ENCODE peak calls at places on chromosomes 6 and 20, in four cellular contexts. One of them, this sample, is unnamed. For H3K36me3, the result is how much of the 10 kb centered on the place peaks cover.

GRCh38 chr6:5855787-5856186 is 150.9 kb downstream of the NRN1 start:
- DNase-seq in CD8-positive, alpha-beta T cell: no peak
- DNase-seq in tibial nerve: no peak
- DNase-seq in ovary: no peak
- DNase-seq in this sample: no peak

GRCh38 chr20:20685635-20686034 is 26.8 kb downstream of the RALGAPA2 start:
- DNase-seq in CD8-positive, alpha-beta T cell: no peak
- DNase-seq in tibial nerve: no peak
- DNase-seq in ovary: no peak
- DNase-seq in this sample: no peak

GRCh38 chr20:56945057-56945456 is 316.0 kb downstream of the TFAP2C start:
- DNase-seq in CD8-positive, alpha-beta T cell: no peak
- DNase-seq in tibial nerve: no peak
- DNase-seq in ovary: no peak
- DNase-seq in this sample: peak

GRCh38 chr6:90197854-90198496 is 98.7 kb downstream of the BACH2 start:
- DNase-seq in CD8-positive, alpha-beta T cell: no peak
- DNase-seq in tibial nerve: no peak
- DNase-seq in ovary: no peak
- DNase-seq in this sample: no peak

GRCh38 chr6:111173946-111174345 is 86.6 kb downstream of the SLC16A10 start:
- DNase-seq in CD8-positive, alpha-beta T cell: no peak
- DNase-seq in tibial nerve: no peak
- DNase-seq in ovary: no peak
- DNase-seq in this sample: no peak

GRCh38 chr20:57659789-57660509 is 39.7 kb upstream of the ZBP1 start:
- DNase-seq in CD8-positive, alpha-beta T cell: peak
- DNase-seq in tibial nerve: peak
- DNase-seq in ovary: peak
- DNase-seq in this sample: peak

GRCh38 chr6:3195695-3196497 is 31.6 kb downstream of the TUBB2B start:
- DNase-seq in CD8-positive, alpha-beta T cell: no peak
- DNase-seq in tibial nerve: no peak
- DNase-seq in ovary: no peak
- DNase-seq in this sample: no peak

GRCh38 chr6:167116109-167116837 is 6.6 kb upstream of the CCR6 start:
- DNase-seq in CD8-positive, alpha-beta T cell: no peak
- DNase-seq in tibial nerve: no peak
- DNase-seq in ovary: peak
- DNase-seq in this sample: no peak

GRCh38 chr6:74549746-74550145 is 656.1 kb downstream of the COL12A1 start:
- DNase-seq in CD8-positive, alpha-beta T cell: no peak
- DNase-seq in tibial nerve: no peak
- DNase-seq in ovary: no peak
- DNase-seq in this sample: no peak

GRCh38 chr6:125076482-125076742 is 77.2 kb upstream of the TPD52L1 start:
- DNase-seq in CD8-positive, alpha-beta T cell: no peak
- DNase-seq in tibial nerve: no peak
- DNase-seq in ovary: no peak
- DNase-seq in this sample: no peak

GRCh38 chr20:61561111-61561830 is 309.2 kb downstream of the CDH4 start:
- DNase-seq in CD8-positive, alpha-beta T cell: no peak
- DNase-seq in tibial nerve: no peak
- DNase-seq in ovary: no peak
- DNase-seq in this sample: no peak

GRCh38 chr6:163790296-163790840 is 375.9 kb downstream of the QKI start:
- DNase-seq in CD8-positive, alpha-beta T cell: no peak
- DNase-seq in tibial nerve: no peak
- DNase-seq in ovary: no peak
- DNase-seq in this sample: no peak

GRCh38 chr6:33962186-33962585 is 158.4 kb upstream of the MLN start:
- DNase-seq in CD8-positive, alpha-beta T cell: no peak
- DNase-seq in tibial nerve: no peak
- DNase-seq in ovary: no peak
- DNase-seq in this sample: no peak

GRCh38 chr6:170232186-170233002 is 58.5 kb downstream of the DLL1 start:
- DNase-seq in CD8-positive, alpha-beta T cell: no peak
- DNase-seq in tibial nerve: no peak
- DNase-seq in ovary: no peak
- DNase-seq in this sample: peak

GRCh38 chr6:34922177-34922663 is 33.2 kb downstream of the ANKS1A start:
- DNase-seq in CD8-positive, alpha-beta T cell: no peak
- DNase-seq in tibial nerve: no peak
- DNase-seq in ovary: no peak
- DNase-seq in this sample: no peak

GRCh38 chr20:51534764-51535386 is 7.6 kb downstream of the NFATC2 start:
- DNase-seq in CD8-positive, alpha-beta T cell: no peak
- DNase-seq in tibial nerve: no peak
- DNase-seq in ovary: no peak
- DNase-seq in this sample: no peak

GRCh38 chr6:133632206-133632605 is 256.7 kb upstream of the TCF21 start:
- DNase-seq in CD8-positive, alpha-beta T cell: no peak
- DNase-seq in tibial nerve: no peak
- DNase-seq in ovary: no peak
- DNase-seq in this sample: no peak

GRCh38 chr6:20791932-20792331 is 257.7 kb downstream of the CDKAL1 start:
- DNase-seq in CD8-positive, alpha-beta T cell: no peak
- DNase-seq in tibial nerve: no peak
- DNase-seq in ovary: no peak
- DNase-seq in this sample: no peak

GRCh38 chr20:15882553-15882952 is 690.7 kb downstream of the KIF16B start:
- DNase-seq in CD8-positive, alpha-beta T cell: no peak
- DNase-seq in tibial nerve: no peak
- DNase-seq in ovary: no peak
- DNase-seq in this sample: no peak

GRCh38 chr20:17843246-17844132 is 125.1 kb downstream of the SNX5 start:
- DNase-seq in CD8-positive, alpha-beta T cell: no peak
- DNase-seq in tibial nerve: peak
- DNase-seq in ovary: peak
- DNase-seq in this sample: no peak
- H3K36me3 ChIP-seq in CD8-positive, alpha-beta T cell: under half
- H3K36me3 ChIP-seq in tibial nerve: under half
- H3K36me3 ChIP-seq in ovary: under half
- H3K36me3 ChIP-seq in this sample: under half

GRCh38 chr6:137871299-137871698 is 4.2 kb downstream of the TNFAIP3 start:
- DNase-seq in CD8-positive, alpha-beta T cell: peak
- DNase-seq in tibial nerve: no peak
- DNase-seq in ovary: no peak
- DNase-seq in this sample: no peak

GRCh38 chr6:137873273-137873762 is 6.3 kb downstream of the TNFAIP3 start:
- DNase-seq in CD8-positive, alpha-beta T cell: peak
- DNase-seq in tibial nerve: peak
- DNase-seq in ovary: no peak
- DNase-seq in this sample: no peak

GRCh38 chr6:137870744-137871247 is 3.7 kb downstream of the TNFAIP3 start:
- DNase-seq in CD8-positive, alpha-beta T cell: peak
- DNase-seq in tibial nerve: no peak
- DNase-seq in ovary: no peak
- DNase-seq in this sample: no peak

GRCh38 chr6:137870286-137870685 is 3.2 kb downstream of the TNFAIP3 start:
- DNase-seq in CD8-positive, alpha-beta T cell: no peak
- DNase-seq in tibial nerve: no peak
- DNase-seq in ovary: no peak
- DNase-seq in this sample: no peak

DNA sequence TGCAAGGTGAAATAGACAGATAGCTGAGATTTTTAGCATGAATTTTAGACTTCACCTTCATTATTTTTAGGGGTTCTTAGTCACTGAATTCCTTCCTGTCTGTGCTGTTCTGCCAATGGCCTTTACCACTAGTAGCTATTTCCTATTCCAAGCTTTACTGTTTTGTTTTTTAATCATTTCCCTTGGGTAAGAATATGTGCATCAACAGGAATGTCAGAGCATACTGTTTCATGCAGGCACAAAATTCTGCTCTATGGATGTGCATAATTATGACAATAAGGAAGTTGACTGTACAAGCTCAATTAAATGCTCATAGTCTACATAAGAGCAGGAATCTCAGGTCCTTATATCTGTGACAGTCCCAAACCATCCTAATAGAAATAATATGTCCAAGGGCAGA is 5.0 kb downstream of the TNFAIP3 start:
- DNase-seq in CD8-positive, alpha-beta T cell: no peak
- DNase-seq in tibial nerve: no peak
- DNase-seq in ovary: no peak
- DNase-seq in this sample: no peak
- H3K27ac ChIP-seq in CD8-positive, alpha-beta T cell: no peak
- H3K27ac ChIP-seq in tibial nerve: peak
- H3K27ac ChIP-seq in ovary: no peak
- H3K27ac ChIP-seq in this sample: no peak

DNA sequence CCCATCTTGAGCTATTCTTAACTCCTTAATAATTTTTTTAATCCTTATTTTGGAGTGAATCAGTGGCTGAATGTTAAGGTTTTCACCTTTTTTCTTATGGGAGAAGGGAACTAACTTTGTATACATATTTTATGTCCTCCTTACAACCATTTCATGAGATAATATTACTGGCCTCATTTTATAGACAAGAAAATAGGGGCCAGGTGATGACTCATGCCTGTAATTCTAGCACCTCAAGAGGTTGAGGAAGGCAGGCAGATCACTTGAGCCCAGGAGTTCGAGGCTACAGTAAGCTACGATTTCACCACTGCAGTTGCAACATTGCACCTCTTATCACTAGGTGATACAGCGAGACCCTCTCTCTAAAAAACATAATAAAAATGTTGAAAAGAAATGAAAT is 128.7 kb downstream of the TMEM242 start:
- DNase-seq in CD8-positive, alpha-beta T cell: no peak
- DNase-seq in tibial nerve: no peak
- DNase-seq in ovary: no peak
- DNase-seq in this sample: no peak
- H3K36me3 ChIP-seq in CD8-positive, alpha-beta T cell: under half
- H3K36me3 ChIP-seq in tibial nerve: under half
- H3K36me3 ChIP-seq in ovary: under half
- H3K36me3 ChIP-seq in this sample: under half

DNA sequence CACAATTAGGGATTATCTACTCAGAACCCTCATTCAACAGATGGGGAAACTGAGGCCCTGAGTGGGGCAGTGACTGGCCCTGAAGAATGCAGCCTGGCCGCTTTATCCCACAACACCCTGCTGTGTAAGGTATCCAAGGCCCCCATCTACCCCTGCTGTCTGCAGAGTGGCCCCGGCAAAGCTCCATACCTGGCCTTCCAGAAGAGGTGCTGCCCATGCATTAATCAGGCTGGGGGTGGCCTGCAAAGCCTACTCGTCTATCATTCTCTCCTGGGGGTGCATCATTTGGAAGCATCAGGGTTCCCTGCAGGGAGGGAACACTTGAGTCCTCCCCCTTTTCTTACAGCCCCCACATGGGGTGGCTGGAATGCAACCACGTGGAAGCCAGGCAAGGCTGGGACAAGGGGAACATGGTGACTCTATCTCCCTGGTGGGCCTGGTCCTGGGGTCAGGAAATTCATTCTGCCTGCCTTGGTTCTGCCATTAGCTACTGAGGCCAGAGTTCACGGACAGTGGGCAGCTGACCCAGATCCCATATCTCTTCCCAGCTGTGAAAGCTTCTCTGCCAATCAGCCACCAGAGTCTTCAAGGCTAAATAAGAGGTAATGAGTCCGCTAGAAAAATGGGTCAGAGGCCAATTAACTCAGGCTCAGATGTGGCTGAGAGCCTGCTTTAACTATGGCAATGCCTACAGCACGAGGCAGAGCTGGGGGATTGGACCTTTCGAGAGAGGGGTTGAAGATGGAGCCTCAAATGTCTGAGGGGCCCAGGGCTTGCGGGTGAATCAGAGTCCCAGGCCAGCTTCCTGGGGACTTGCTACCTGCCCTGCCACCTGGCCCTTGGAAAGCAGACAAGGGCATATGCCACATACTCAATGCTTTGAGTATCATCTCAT is 72.3 kb upstream of the TOX2 start:
- DNase-seq in CD8-positive, alpha-beta T cell: no peak
- DNase-seq in tibial nerve: no peak
- DNase-seq in ovary: no peak
- DNase-seq in this sample: no peak
- H3K27ac ChIP-seq in CD8-positive, alpha-beta T cell: no peak
- H3K27ac ChIP-seq in tibial nerve: no peak
- H3K27ac ChIP-seq in ovary: no peak
- H3K27ac ChIP-seq in this sample: no peak

GRCh38 chr20:1165521-1165920 is 19.3 kb downstream of the TMEM74B start:
- DNase-seq in CD8-positive, alpha-beta T cell: no peak
- DNase-seq in tibial nerve: no peak
- DNase-seq in ovary: no peak
- DNase-seq in this sample: no peak
- H3K36me3 ChIP-seq in CD8-positive, alpha-beta T cell: under half
- H3K36me3 ChIP-seq in tibial nerve: under half
- H3K36me3 ChIP-seq in ovary: under half
- H3K36me3 ChIP-seq in this sample: under half

GRCh38 chr6:38937839-38938613 is 110.6 kb upstream of the GLP1R start:
- DNase-seq in CD8-positive, alpha-beta T cell: no peak
- DNase-seq in tibial nerve: no peak
- DNase-seq in ovary: no peak
- DNase-seq in this sample: no peak
- H3K27ac ChIP-seq in CD8-positive, alpha-beta T cell: no peak
- H3K27ac ChIP-seq in tibial nerve: no peak
- H3K27ac ChIP-seq in ovary: no peak
- H3K27ac ChIP-seq in this sample: no peak